ENCODE peak calls at places on chromosomes 11 and 22, in five cellular contexts. I, O, B, T and D are unnamed samples.

GRCh38 chr11:103202048-103202651 is 92.9 kb downstream of the DYNC2H1 start:
- DNase-seq in I (peak; percentile 39), O (no peak), B (no peak), T (peak; percentile 49), D (peak; percentile 26)

GRCh38 chr11:66111158-66111557 is 41.1 kb downstream of the PACS1 start:
- DNase-seq in I (peak; percentile 33), O (no peak), B (no peak), T (no peak), D (no peak)

GRCh38 chr11:2317354-2318050 is 15.7 kb downstream of the TSPAN32 start:
- DNase-seq in I (no peak), O (no peak), B (no peak), T (no peak), D (no peak)

GRCh38 chr22:39205344-39206021 is 39.3 kb downstream of the PDGFB start:
- DNase-seq in I (peak; percentile 70), O (no peak), B (no peak), T (peak; percentile 57), D (no peak)

GRCh38 chr11:30608534-30608933 is 22.4 kb upstream of the MPPED2 start:
- DNase-seq in I (no peak), O (no peak), B (no peak), T (no peak), D (no peak)

GRCh38 chr11:105109855-105110750 is 29.5 kb downstream of the CARD18 start:
- DNase-seq in I (peak; percentile 32), O (no peak), B (no peak), T (peak; percentile 33), D (no peak)

GRCh38 chr11:67071420-67072284 is 15.0 kb downstream of the RHOD start:
- DNase-seq in I (peak; percentile 73), O (peak; percentile 80), B (peak; percentile 35), T (no peak), D (peak; percentile 38)

GRCh38 chr11:18757742-18758294 is 31.8 kb upstream of the IGSF22 start:
- DNase-seq in I (no peak), O (no peak), B (no peak), T (no peak), D (no peak)

GRCh38 chr11:66904055-66904454 is 47.2 kb downstream of the LRFN4 start:
- DNase-seq in I (peak; percentile 54), O (no peak), B (no peak), T (peak; percentile 64), D (no peak)

GRCh38 chr22:46175631-46176030 is 25.3 kb downstream of the PPARA start:
- DNase-seq in I (peak; percentile 44), O (no peak), B (no peak), T (peak; percentile 37), D (no peak)

GRCh38 chr22:30881361-30882180 is 87.0 kb downstream of the MORC2 start:
- DNase-seq in I (no peak), O (peak; percentile 48), B (no peak), T (no peak), D (no peak)

GRCh38 chr22:35835998-35836691 is 118.5 kb downstream of the APOL5 start:
- DNase-seq in I (peak; percentile 85), O (peak; percentile 43), B (no peak), T (peak; percentile 86), D (peak; percentile 83)

GRCh38 chr11:46285594-46286033 is 8.2 kb downstream of the CREB3L1 start:
- DNase-seq in I (no peak), O (peak; percentile 66), B (no peak), T (no peak), D (no peak)

GRCh38 chr22:28773461-28773867 is 969 bp downstream of the CCDC117 start:
- DNase-seq in I (peak; percentile 18), O (no peak), B (no peak), T (peak; percentile 47), D (no peak)

GRCh38 chr22:48332438-48333322 is 1495.0 kb downstream of the BRD1 start:
- DNase-seq in I (no peak), O (no peak), B (no peak), T (no peak), D (no peak)

GRCh38 chr11:14971865-14972580 is at the start of gene CALCA:
- DNase-seq in I (no peak), O (no peak), B (no peak), T (no peak), D (no peak)

GRCh38 chr11:13061294-13061990 is 52.3 kb downstream of the RASSF10 start:
- DNase-seq in I (no peak), O (no peak), B (no peak), T (no peak), D (no peak)

GRCh38 chr11:47466701-47467250 is 17.8 kb upstream of the RAPSN start:
- DNase-seq in I (no peak), O (peak; percentile 23), B (no peak), T (no peak), D (peak; percentile 67)

GRCh38 chr11:83023410-83023809 is 48.3 kb downstream of the RAB30 start:
- DNase-seq in I (no peak), O (no peak), B (no peak), T (no peak), D (no peak)

GRCh38 chr11:121029813-121030445 is 6.0 kb downstream of the TBCEL start:
- DNase-seq in I (no peak), O (no peak), B (no peak), T (no peak), D (no peak)

GRCh38 chr11:28674432-28675076 is 566.4 kb downstream of the METTL15 start:
- DNase-seq in I (peak; percentile 39), O (no peak), B (no peak), T (no peak), D (no peak)

GRCh38 chr22:39225591-39225990 is 19.2 kb downstream of the PDGFB start:
- DNase-seq in I (no peak), O (no peak), B (no peak), T (no peak), D (no peak)

GRCh38 chr11:48064306-48064705 is 83.9 kb downstream of the PTPRJ start:
- DNase-seq in I (no peak), O (no peak), B (no peak), T (no peak), D (no peak)

GRCh38 chr11:124890701-124891389 is 6.8 kb downstream of the ROBO4 start:
- DNase-seq in I (no peak), O (no peak), B (no peak), T (no peak), D (no peak)

GRCh38 chr22:46224771-46225290 is 25.3 kb downstream of the CDPF1 start:
- DNase-seq in I (no peak), O (no peak), B (no peak), T (no peak), D (no peak)

GRCh38 chr22:27252282-27253049 is 549.1 kb downstream of the MN1 start:
- DNase-seq in I (peak; percentile 91), O (peak; percentile 36), B (peak; percentile 33), T (peak; percentile 89), D (peak; percentile 87)

DNA sequence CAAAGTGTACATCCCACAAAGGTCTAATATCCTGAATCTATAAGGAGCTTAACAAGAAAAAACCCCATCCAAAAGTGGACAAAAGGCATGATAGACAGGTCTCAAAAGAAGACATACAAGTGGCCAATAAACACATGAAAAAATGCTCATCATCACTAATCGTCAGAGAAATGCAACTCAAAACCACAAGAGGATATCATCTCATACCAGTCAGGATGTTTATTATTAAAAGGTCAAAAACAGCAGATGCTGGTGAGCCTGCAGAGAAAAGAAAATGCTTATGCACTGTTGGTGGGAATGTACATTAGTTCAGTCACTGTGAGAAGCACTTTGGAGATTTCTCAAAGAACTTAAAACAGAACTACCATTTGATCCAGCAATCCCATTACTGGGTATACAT is 12.7 kb downstream of the LGALS12 start:
- DNase-seq in I (no peak), O (no peak), B (no peak), T (no peak), D (peak; percentile 67)
- H3K4me3 ChIP-seq in I (no peak overlapping the region), O (no peak overlapping the region), B (no peak overlapping the region), T (no peak overlapping the region), D (no peak overlapping the region)

GRCh38 chr11:75013051-75013450 is 24.3 kb downstream of the NEU3 start:
- DNase-seq in I (peak; percentile 46), O (no peak), B (no peak), T (peak; percentile 40), D (no peak)

GRCh38 chr11:75011872-75012271 is 23.1 kb downstream of the NEU3 start:
- DNase-seq in I (no peak), O (no peak), B (no peak), T (no peak), D (no peak)

GRCh38 chr11:75011357-75011756 is 22.6 kb downstream of the NEU3 start:
- DNase-seq in I (no peak), O (no peak), B (no peak), T (no peak), D (no peak)

DNA sequence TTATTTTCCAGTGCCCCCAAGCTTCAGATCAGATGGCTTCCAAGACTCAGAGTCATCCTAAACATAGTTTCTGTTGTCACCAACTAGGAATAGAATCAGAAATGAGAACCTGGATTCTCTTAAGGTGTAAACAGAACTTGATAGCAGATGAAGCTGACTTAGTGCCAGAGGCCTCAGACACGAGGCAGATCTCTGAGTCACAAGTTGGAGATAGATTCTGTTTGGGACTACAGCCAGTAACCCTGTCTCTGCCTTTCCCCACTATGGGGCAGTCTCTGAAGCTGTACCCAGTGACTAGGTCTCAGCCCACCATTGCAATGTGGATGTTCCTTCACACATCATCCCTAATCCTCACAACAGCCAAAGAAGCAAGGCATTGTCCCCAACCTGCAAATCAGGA is 25.4 kb downstream of the NEU3 start:
- DNase-seq in I (peak; percentile 60), O (no peak), B (no peak), T (peak; percentile 62), D (peak; percentile 26)
- TF ChIP-seq CTCF in I (peak; percentile 18), O (no peak), B (no peak), T (peak; percentile 9), D (no peak)

GRCh38 chr22:42282252-42282942 is 11.9 kb upstream of the TCF20 start:
- DNase-seq in I (no peak), O (no peak), B (no peak), T (no peak), D (no peak)

GRCh38 chr22:42284230-42284591 is 13.8 kb upstream of the TCF20 start:
- DNase-seq in I (no peak), O (no peak), B (no peak), T (no peak), D (no peak)

GRCh38 chr22:42283288-42284229 is 13.1 kb upstream of the TCF20 start:
- DNase-seq in I (no peak), O (no peak), B (no peak), T (no peak), D (no peak)

GRCh38 chr22:42281706-42282251 is 11.3 kb upstream of the TCF20 start:
- DNase-seq in I (no peak), O (no peak), B (no peak), T (no peak), D (no peak)

GRCh38 chr22:42282943-42283287 is 12.5 kb upstream of the TCF20 start:
- DNase-seq in I (no peak), O (no peak), B (no peak), T (no peak), D (no peak)
- H3K4me3 ChIP-seq in I (no peak overlapping the region), O (peak overlapping the region; percentile 54), B (no peak overlapping the region), T (no peak overlapping the region), D (peak overlapping the region; percentile 22)

GRCh38 chr11:84719935-84720577 is 907.1 kb downstream of the DLG2 start:
- DNase-seq in I (no peak), O (peak; percentile 13), B (no peak), T (no peak), D (no peak)

DNA sequence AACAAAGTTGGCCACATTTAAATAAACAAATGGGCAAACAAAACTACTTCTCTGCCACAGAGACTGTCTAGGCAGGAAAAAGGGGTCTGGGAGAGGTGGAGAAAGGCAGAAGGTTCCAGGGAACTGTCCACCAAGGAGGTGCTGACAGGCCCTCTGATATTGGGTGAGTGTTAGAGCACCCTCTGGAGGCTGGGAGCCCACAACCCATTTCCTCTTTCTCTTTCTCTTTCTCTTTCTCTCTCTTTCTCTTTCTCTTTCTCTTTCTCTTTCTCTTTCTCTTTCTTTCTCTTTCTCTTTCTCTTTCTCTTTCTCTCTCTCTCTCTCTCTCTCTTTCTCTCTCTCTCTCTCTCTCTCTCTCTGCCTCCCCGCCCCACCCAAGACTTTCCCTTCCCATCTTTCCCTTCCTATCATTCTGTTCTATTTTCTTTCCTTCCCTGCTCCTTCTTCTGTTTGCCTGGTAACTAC is 912.8 kb downstream of the DLG2 start:
- DNase-seq in I (peak; percentile 69), O (peak; percentile 29), B (peak; percentile 1), T (peak; percentile 46), D (peak; percentile 40)
- TF ChIP-seq CTCF in I (peak; percentile 68), O (peak; percentile 55), B (peak; percentile 59), T (peak; percentile 89), D (peak; percentile 63)